ENCODE peak calls at places on chromosome 6, in ten cellular contexts. A is IMR-90, S is right lobe of liver, G is body of pancreas, H is transverse colon, M is ovary, K is sigmoid colon, W is gastrocnemius medialis, D is NB4, P is uterus. X is an unnamed sample.

GRCh38 chr6:53300656-53301551 is 47.8 kb downstream of the ELOVL5 start:
- DNase-seq in H (no peak), W (no peak), A (no peak), P (no peak), M (no peak), S (no peak), D (no peak), G (no peak), K (no peak), X (no peak)

GRCh38 chr6:112563368-112563767 is 216.2 kb downstream of the RFPL4B start:
- DNase-seq in S (no peak), G (no peak), P (no peak), M (no peak), H (no peak), K (no peak), D (no peak), A (peak), W (no peak), X (no peak)

GRCh38 chr6:105898286-105898685 is 187.8 kb upstream of the PRDM1 start:
- DNase-seq in G (no peak), P (no peak), S (no peak), A (peak), M (no peak), W (no peak), D (no peak), K (no peak), H (peak), X (no peak)

GRCh38 chr6:149026530-149026942 is 279.7 kb downstream of the UST start:
- DNase-seq in S (no peak), M (no peak), H (no peak), K (no peak), P (no peak), W (no peak), D (peak), A (peak), G (no peak), X (no peak)

GRCh38 chr6:34575326-34575725 is 19.2 kb upstream of the SPDEF start:
- DNase-seq in K (no peak), S (peak), M (no peak), H (no peak), A (no peak), P (no peak), W (no peak), G (no peak), D (no peak), X (no peak)

GRCh38 chr6:50520862-50521261 is 192.5 kb upstream of the TFAP2D start:
- DNase-seq in H (no peak), G (no peak), S (no peak), A (no peak), P (no peak), M (no peak), W (no peak), D (no peak), K (no peak), X (no peak)

GRCh38 chr6:88365230-88365629 is 199.1 kb upstream of the CNR1 start:
- DNase-seq in G (no peak), M (no peak), K (no peak), A (no peak), W (no peak), P (no peak), H (no peak), D (no peak), S (no peak), X (no peak)

GRCh38 chr6:159642995-159643394 is 50.0 kb downstream of the SOD2 start:
- DNase-seq in M (no peak), H (no peak), S (no peak), P (no peak), W (no peak), A (no peak), G (no peak), D (no peak), K (no peak), X (no peak)

GRCh38 chr6:131954099-131954774 is 3.1 kb upstream of the CCN2 start:
- DNase-seq in S (no peak), M (no peak), A (peak), G (no peak), H (no peak), K (no peak), W (no peak), P (no peak), D (no peak), X (no peak)

GRCh38 chr6:102936959-102937358 is 1543.5 kb downstream of the GRIK2 start:
- DNase-seq in P (no peak), S (no peak), W (no peak), A (no peak), M (no peak), H (no peak), G (no peak), K (no peak), D (no peak), X (no peak)

GRCh38 chr6:107656883-107657282 is 167.0 kb downstream of the SOBP start:
- DNase-seq in M (no peak), H (no peak), W (no peak), S (no peak), K (no peak), P (no peak), G (no peak), A (no peak), D (no peak), X (no peak)
- H3K4me3 ChIP-seq in M (no peak), H (no peak), W (no peak), S (no peak), K (no peak), P (no peak), G (no peak), A (no peak), D (no peak), X (no peak)

GRCh38 chr6:74410630-74411029 is 714.6 kb downstream of the CD109 start:
- DNase-seq in K (no peak), W (no peak), D (no peak), S (no peak), G (no peak), M (no peak), P (no peak), A (peak), H (no peak), X (no peak)

GRCh38 chr6:74408844-74409243 is 712.8 kb downstream of the CD109 start:
- DNase-seq in P (no peak), D (no peak), K (no peak), A (peak), M (no peak), W (no peak), S (no peak), H (no peak), G (no peak), X (no peak)

GRCh38 chr6:74415056-74415455 is 719.1 kb downstream of the CD109 start:
- DNase-seq in A (no peak), K (no peak), P (no peak), M (no peak), D (no peak), H (no peak), G (no peak), W (no peak), S (no peak), X (no peak)

GRCh38 chr6:74404366-74404765 is 708.4 kb downstream of the CD109 start:
- DNase-seq in H (no peak), P (no peak), G (no peak), A (peak), W (no peak), S (no peak), M (no peak), K (no peak), D (no peak), X (no peak)

DNA sequence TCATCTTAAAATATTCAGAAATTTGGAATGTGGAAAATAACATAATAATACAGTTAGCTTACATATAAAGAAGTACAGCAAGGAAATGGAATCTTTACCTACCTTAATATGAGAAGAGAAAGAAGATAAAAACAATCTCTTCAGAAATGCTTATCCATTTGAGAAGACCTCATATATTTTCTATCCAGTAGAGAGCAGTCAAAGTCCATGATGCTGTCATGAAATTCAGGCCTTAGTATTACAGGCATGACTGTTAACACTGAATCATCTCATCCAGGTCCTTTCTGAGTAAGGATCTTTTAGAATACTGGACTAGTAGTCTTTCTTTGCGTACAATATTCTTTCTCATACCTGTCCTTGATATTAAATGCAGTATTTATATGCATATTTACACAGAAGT is 713.4 kb downstream of the CD109 start:
- DNase-seq in M (no peak), S (no peak), D (peak), K (no peak), H (no peak), W (no peak), A (peak), G (no peak), P (no peak), X (no peak)
- TF ChIP-seq CTCF in M (peak), S (peak), D (no peak), K (peak), H (peak), W (no peak), A (peak), G (no peak), P (peak), X (no peak)

GRCh38 chr6:30881392-30881986 is 2.8 kb upstream of the DDR1 start:
- DNase-seq in K (no peak), S (no peak), W (no peak), D (no peak), P (no peak), A (no peak), M (no peak), H (no peak), G (no peak), X (no peak)

GRCh38 chr6:30880563-30881252 is 3.6 kb upstream of the DDR1 start:
- DNase-seq in G (no peak), K (no peak), H (no peak), D (no peak), S (no peak), P (no peak), A (no peak), M (no peak), W (no peak), X (peak)

GRCh38 chr6:30883476-30883742 is 910 bp upstream of the DDR1 start:
- DNase-seq in P (no peak), K (no peak), W (no peak), H (no peak), A (no peak), G (no peak), M (no peak), D (no peak), S (no peak), X (no peak)

GRCh38 chr6:30882764-30883475 is 1.4 kb upstream of the DDR1 start:
- DNase-seq in D (no peak), H (peak), K (no peak), W (peak), A (no peak), S (peak), M (peak), G (peak), P (no peak), X (peak)

DNA sequence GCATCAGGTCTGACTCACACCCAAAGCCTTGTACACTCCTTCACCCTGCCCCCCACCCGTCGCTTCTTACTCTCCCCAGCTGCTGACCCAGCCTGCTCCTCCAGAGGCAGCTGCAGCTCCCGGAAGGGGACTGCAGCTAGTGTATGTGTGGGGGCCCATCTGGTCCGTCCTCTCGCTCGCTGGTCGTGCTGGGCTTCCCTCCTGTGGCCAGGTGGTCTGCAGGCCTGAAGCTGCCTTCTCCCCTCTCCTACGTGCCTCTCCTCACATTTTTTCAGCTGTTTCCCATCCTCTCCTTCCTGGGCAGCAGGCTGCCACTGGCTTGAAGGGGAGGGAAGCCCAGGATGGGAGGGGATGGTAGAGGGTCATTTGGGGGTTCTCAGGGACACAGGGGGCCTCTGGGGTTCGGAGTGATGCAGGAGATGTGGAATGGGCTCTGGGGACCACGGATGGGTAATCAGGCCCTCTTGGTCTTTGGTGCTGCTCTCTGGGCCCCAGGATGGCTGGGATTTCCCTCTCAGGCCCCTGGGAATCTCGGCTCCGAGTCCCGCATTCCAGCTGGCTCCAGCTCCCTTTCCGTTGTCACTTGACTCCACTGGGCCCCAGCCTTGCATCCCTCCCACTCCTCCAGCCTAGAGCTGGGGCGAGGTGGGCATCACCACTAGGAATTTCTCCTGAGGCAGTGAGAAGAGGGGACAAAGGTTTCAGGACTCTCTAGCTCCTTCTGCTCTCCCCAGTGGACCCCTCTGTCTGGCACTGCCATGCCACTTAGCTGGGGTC is 2.1 kb upstream of the DDR1 start:
- DNase-seq in D (no peak), M (no peak), G (peak), S (peak), A (peak), P (no peak), H (no peak), W (no peak), K (no peak), X (peak)
- TF ChIP-seq POLR2A in D (no peak), M (no peak), G (no peak), S (no peak), A (no peak), P (no peak), H (no peak), W (no peak), K (no peak), X (no peak)

GRCh38 chr6:10413850-10414765 is 766 bp downstream of the TFAP2A start:
- DNase-seq in A (no peak), P (no peak), M (no peak), K (no peak), S (no peak), G (no peak), H (no peak), W (no peak), D (peak), X (no peak)
- H3K4me3 ChIP-seq in A (peak), P (no peak), M (no peak), K (peak), S (no peak), G (no peak), H (no peak), W (peak), D (peak), X (peak)

DNA sequence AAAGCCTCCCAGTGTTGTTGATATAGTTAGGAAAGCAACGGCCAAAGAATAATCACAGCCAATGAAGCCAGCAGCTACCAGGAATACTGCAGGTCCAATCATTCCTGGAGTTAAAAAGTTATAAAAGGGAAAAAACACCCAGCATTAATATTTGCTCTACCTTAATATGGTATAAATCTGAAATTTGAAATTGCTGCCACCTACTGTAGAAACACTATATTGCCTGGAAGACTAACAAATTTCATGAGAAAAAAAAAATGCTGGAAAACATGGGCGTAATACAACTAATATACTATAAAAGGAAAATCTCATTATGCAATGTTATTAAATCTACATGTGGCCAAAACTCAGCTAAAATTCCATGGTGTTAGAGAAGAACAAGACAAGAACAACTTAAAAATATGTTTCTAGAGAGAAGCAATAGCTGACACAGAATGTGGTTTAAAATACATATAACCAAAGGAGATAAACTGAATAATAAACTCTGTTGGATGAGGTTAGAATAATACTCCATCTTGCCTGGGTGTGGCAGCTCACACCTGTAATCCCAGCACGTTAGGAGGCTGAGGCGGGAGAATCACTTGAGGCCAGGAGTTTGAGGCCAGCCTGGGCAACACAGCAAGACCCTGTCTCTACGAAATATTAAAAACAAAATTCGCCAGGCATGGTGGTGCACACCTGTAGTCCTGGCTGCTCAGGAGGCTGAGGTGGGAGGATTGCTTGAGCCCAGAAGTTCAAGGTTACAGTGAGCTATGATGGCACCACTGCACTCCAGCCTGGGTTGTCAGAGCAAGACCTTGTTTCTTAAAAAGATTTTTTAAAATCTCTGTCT is 43.1 kb downstream of the SLC17A5 start:
- DNase-seq in H (no peak), S (no peak), W (no peak), K (no peak), P (no peak), G (no peak), A (peak), M (no peak), D (peak), X (no peak)
- TF ChIP-seq CTCF in H (peak), S (peak), W (no peak), K (peak), P (peak), G (peak), A (peak), M (no peak), D (peak), X (no peak)

GRCh38 chr6:16270178-16270794 is 31.9 kb downstream of the GMPR start:
- DNase-seq in D (no peak), M (no peak), W (no peak), S (no peak), K (no peak), H (no peak), A (no peak), G (no peak), P (no peak), X (no peak)
- TF ChIP-seq POLR2A in D (no peak), M (no peak), W (no peak), S (no peak), K (no peak), H (no peak), A (no peak), G (no peak), P (no peak), X (no peak)

GRCh38 chr6:5665667-5666066 is 341.1 kb downstream of the NRN1 start:
- DNase-seq in D (no peak), K (no peak), H (no peak), S (no peak), P (no peak), M (no peak), A (no peak), W (no peak), G (no peak), X (no peak)
- H3K4me3 ChIP-seq in D (no peak), K (no peak), H (no peak), S (no peak), P (no peak), M (no peak), A (no peak), W (no peak), G (no peak), X (no peak)

X was measured in lower leg skin.